ENCODE peak calls at places on chromosomes 3 and 15, in seven cellular contexts. O, F, E, P, S, H and L are unnamed samples.

GRCh38 chr15:62541250-62541649 is 376.2 kb upstream of the C2CD4B start:
- DNase-seq in F (no peak), S (no peak), O (no peak), H (no peak), P (no peak), E (no peak), L (no peak)

GRCh38 chr3:175426805-175427204 is 567.7 kb downstream of the NAALADL2 start:
- DNase-seq in S (no peak), E (no peak), H (no peak), F (no peak), P (no peak), O (peak), L (no peak)

GRCh38 chr3:185152433-185153169 is at the start of gene C3orf70:
- DNase-seq in E (peak), S (peak), F (no peak), H (peak), P (peak), O (peak), L (no peak)

GRCh38 chr15:32828507-32829186 is 110.8 kb downstream of the GREM1 start:
- DNase-seq in H (no peak), P (no peak), E (no peak), O (peak), S (no peak), F (peak), L (no peak)

GRCh38 chr3:134161817-134162396 is 88.8 kb downstream of the RYK start:
- DNase-seq in F (no peak), S (peak), P (no peak), H (no peak), O (peak), E (no peak), L (peak)

GRCh38 chr3:5426094-5426883 is 238.8 kb downstream of the EDEM1 start:
- DNase-seq in O (peak), E (peak), S (peak), H (peak), P (peak), F (no peak), L (peak)

GRCh38 chr15:38991701-38992100 is 427.1 kb upstream of the RASGRP1 start:
- DNase-seq in P (no peak), S (no peak), O (peak), F (no peak), H (no peak), E (no peak), L (no peak)

GRCh38 chr15:64634020-64634419 is 141.4 kb downstream of the RBPMS2 start:
- DNase-seq in O (no peak), H (peak), F (no peak), E (no peak), P (no peak), S (no peak), L (no peak)

GRCh38 chr3:126886217-126886616 is 96.7 kb upstream of the PLXNA1 start:
- DNase-seq in F (no peak), E (no peak), S (no peak), P (no peak), O (peak), H (no peak), L (no peak)

GRCh38 chr3:109952924-109953323 is 615.6 kb upstream of the DPPA4 start:
- DNase-seq in O (no peak), P (no peak), E (no peak), H (no peak), F (no peak), S (no peak), L (no peak)

GRCh38 chr3:133162906-133163305 is 124.7 kb downstream of the TMEM108 start:
- DNase-seq in P (no peak), O (no peak), S (no peak), H (no peak), E (no peak), F (no peak), L (no peak)

GRCh38 chr15:70088427-70088826 is 9.3 kb downstream of the TLE3 start:
- DNase-seq in F (no peak), O (no peak), H (no peak), P (no peak), E (no peak), S (no peak), L (peak)

GRCh38 chr15:52789601-52790165 is 453 bp downstream of the ONECUT1 start:
- DNase-seq in P (peak), H (peak), F (no peak), E (no peak), O (peak), S (no peak), L (no peak)

GRCh38 chr3:134357914-134358811 is 16.1 kb downstream of the AMOTL2 start:
- DNase-seq in O (peak), S (peak), P (peak), H (peak), E (no peak), F (peak), L (no peak)

GRCh38 chr15:66943456-66944095 is 121.8 kb upstream of the SMAD3 start:
- DNase-seq in F (no peak), S (no peak), P (no peak), E (no peak), H (no peak), O (no peak), L (peak)

GRCh38 chr3:126539558-126540250 is 15.7 kb downstream of the CHST13 start:
- DNase-seq in F (no peak), H (no peak), S (no peak), O (no peak), P (no peak), E (no peak), L (no peak)

GRCh38 chr15:38226867-38227266 is 25.8 kb upstream of the SPRED1 start:
- DNase-seq in E (no peak), H (no peak), F (peak), O (peak), S (no peak), P (no peak), L (no peak)